ENCODE peak calls at places on chromosomes 11 and 22, in eight cellular contexts. One of them, this sample, is unnamed.

GRCh38 chr22:24930678-24931077 is 15.8 kb downstream of the LHFPL7 start:
- DNase-seq in astrocyte of the spinal cord: no peak
- DNase-seq in NB4: no peak
- DNase-seq in progenitor cell of endocrine pancreas: no peak
- DNase-seq in AG10803: no peak
- DNase-seq in AG09309: no peak
- DNase-seq in thoracic aorta: no peak
- DNase-seq in fibroblast of the aortic adventitia: no peak
- DNase-seq in this sample: no peak

GRCh38 chr11:66068923-66069714 is 953 bp upstream of the PACS1 start:
- DNase-seq in astrocyte of the spinal cord: peak
- DNase-seq in NB4: peak
- DNase-seq in progenitor cell of endocrine pancreas: no peak
- DNase-seq in AG10803: peak
- DNase-seq in AG09309: peak
- DNase-seq in thoracic aorta: peak
- DNase-seq in fibroblast of the aortic adventitia: peak
- DNase-seq in this sample: peak

GRCh38 chr22:32265882-32266767 is 11.0 kb upstream of the SLC5A4 start:
- DNase-seq in astrocyte of the spinal cord: peak
- DNase-seq in NB4: peak
- DNase-seq in progenitor cell of endocrine pancreas: peak
- DNase-seq in AG10803: peak
- DNase-seq in AG09309: peak
- DNase-seq in thoracic aorta: peak
- DNase-seq in fibroblast of the aortic adventitia: peak
- DNase-seq in this sample: peak

GRCh38 chr22:30537083-30537731 is 9.3 kb downstream of the SEC14L6 start:
- DNase-seq in astrocyte of the spinal cord: no peak
- DNase-seq in NB4: no peak
- DNase-seq in progenitor cell of endocrine pancreas: no peak
- DNase-seq in AG10803: no peak
- DNase-seq in AG09309: no peak
- DNase-seq in thoracic aorta: no peak
- DNase-seq in fibroblast of the aortic adventitia: no peak
- DNase-seq in this sample: no peak

GRCh38 chr11:16607675-16608644 is 130.5 kb upstream of the C11orf58 start:
- DNase-seq in astrocyte of the spinal cord: peak
- DNase-seq in NB4: no peak
- DNase-seq in progenitor cell of endocrine pancreas: no peak
- DNase-seq in AG10803: peak
- DNase-seq in AG09309: no peak
- DNase-seq in thoracic aorta: no peak
- DNase-seq in fibroblast of the aortic adventitia: no peak
- DNase-seq in this sample: peak

GRCh38 chr11:28756977-28757376 is 648.8 kb downstream of the METTL15 start:
- DNase-seq in astrocyte of the spinal cord: peak
- DNase-seq in NB4: no peak
- DNase-seq in progenitor cell of endocrine pancreas: no peak
- DNase-seq in AG10803: peak
- DNase-seq in AG09309: peak
- DNase-seq in thoracic aorta: no peak
- DNase-seq in fibroblast of the aortic adventitia: peak
- DNase-seq in this sample: no peak

GRCh38 chr22:31036671-31037550 is 44.2 kb upstream of the SMTN start:
- DNase-seq in astrocyte of the spinal cord: no peak
- DNase-seq in NB4: peak
- DNase-seq in progenitor cell of endocrine pancreas: no peak
- DNase-seq in AG10803: peak
- DNase-seq in AG09309: peak
- DNase-seq in thoracic aorta: no peak
- DNase-seq in fibroblast of the aortic adventitia: peak
- DNase-seq in this sample: no peak

GRCh38 chr11:30619767-30620166 is 33.6 kb upstream of the MPPED2 start:
- DNase-seq in astrocyte of the spinal cord: no peak
- DNase-seq in NB4: no peak
- DNase-seq in progenitor cell of endocrine pancreas: no peak
- DNase-seq in AG10803: no peak
- DNase-seq in AG09309: no peak
- DNase-seq in thoracic aorta: no peak
- DNase-seq in fibroblast of the aortic adventitia: no peak
- DNase-seq in this sample: no peak

GRCh38 chr11:35256296-35256695 is 117.3 kb downstream of the CD44 start:
- DNase-seq in astrocyte of the spinal cord: no peak
- DNase-seq in NB4: no peak
- DNase-seq in progenitor cell of endocrine pancreas: no peak
- DNase-seq in AG10803: no peak
- DNase-seq in AG09309: no peak
- DNase-seq in thoracic aorta: no peak
- DNase-seq in fibroblast of the aortic adventitia: peak
- DNase-seq in this sample: no peak

GRCh38 chr11:45208135-45208534 is 61.7 kb downstream of the PRDM11 start:
- DNase-seq in astrocyte of the spinal cord: no peak
- DNase-seq in NB4: no peak
- DNase-seq in progenitor cell of endocrine pancreas: no peak
- DNase-seq in AG10803: no peak
- DNase-seq in AG09309: no peak
- DNase-seq in thoracic aorta: no peak
- DNase-seq in fibroblast of the aortic adventitia: no peak
- DNase-seq in this sample: no peak

GRCh38 chr11:46277313-46277622 is 194 bp upstream of the CREB3L1 start:
- DNase-seq in astrocyte of the spinal cord: peak
- DNase-seq in NB4: no peak
- DNase-seq in progenitor cell of endocrine pancreas: no peak
- DNase-seq in AG10803: no peak
- DNase-seq in AG09309: no peak
- DNase-seq in thoracic aorta: no peak
- DNase-seq in fibroblast of the aortic adventitia: peak
- DNase-seq in this sample: no peak

GRCh38 chr11:47775240-47775869 is 8.2 kb upstream of the FNBP4 start:
- DNase-seq in astrocyte of the spinal cord: no peak
- DNase-seq in NB4: peak
- DNase-seq in progenitor cell of endocrine pancreas: no peak
- DNase-seq in AG10803: no peak
- DNase-seq in AG09309: no peak
- DNase-seq in thoracic aorta: no peak
- DNase-seq in fibroblast of the aortic adventitia: no peak
- DNase-seq in this sample: no peak

GRCh38 chr22:24423519-24424000 is 3.8 kb upstream of the ADORA2A start:
- DNase-seq in astrocyte of the spinal cord: no peak
- DNase-seq in NB4: peak
- DNase-seq in progenitor cell of endocrine pancreas: peak
- DNase-seq in AG10803: no peak
- DNase-seq in AG09309: no peak
- DNase-seq in thoracic aorta: no peak
- DNase-seq in fibroblast of the aortic adventitia: peak
- DNase-seq in this sample: peak

GRCh38 chr22:23862103-23862502 is 4.4 kb downstream of the SLC2A11 start:
- DNase-seq in astrocyte of the spinal cord: peak
- DNase-seq in NB4: peak
- DNase-seq in progenitor cell of endocrine pancreas: no peak
- DNase-seq in AG10803: peak
- DNase-seq in AG09309: no peak
- DNase-seq in thoracic aorta: no peak
- DNase-seq in fibroblast of the aortic adventitia: peak
- DNase-seq in this sample: peak

GRCh38 chr11:1437500-1437899 is 47.8 kb downstream of the BRSK2 start:
- DNase-seq in astrocyte of the spinal cord: peak
- DNase-seq in NB4: no peak
- DNase-seq in progenitor cell of endocrine pancreas: no peak
- DNase-seq in AG10803: peak
- DNase-seq in AG09309: peak
- DNase-seq in thoracic aorta: no peak
- DNase-seq in fibroblast of the aortic adventitia: peak
- DNase-seq in this sample: no peak

GRCh38 chr11:99316761-99317475 is 296.2 kb downstream of the CNTN5 start:
- DNase-seq in astrocyte of the spinal cord: peak
- DNase-seq in NB4: no peak
- DNase-seq in progenitor cell of endocrine pancreas: no peak
- DNase-seq in AG10803: peak
- DNase-seq in AG09309: no peak
- DNase-seq in thoracic aorta: no peak
- DNase-seq in fibroblast of the aortic adventitia: peak
- DNase-seq in this sample: no peak

GRCh38 chr11:104645276-104646018 is 252.8 kb downstream of the CASP12 start:
- DNase-seq in astrocyte of the spinal cord: no peak
- DNase-seq in NB4: no peak
- DNase-seq in progenitor cell of endocrine pancreas: no peak
- DNase-seq in AG10803: no peak
- DNase-seq in AG09309: no peak
- DNase-seq in thoracic aorta: no peak
- DNase-seq in fibroblast of the aortic adventitia: no peak
- DNase-seq in this sample: no peak

GRCh38 chr11:108873938-108874337 is 209.1 kb downstream of the DDX10 start:
- DNase-seq in astrocyte of the spinal cord: peak
- DNase-seq in NB4: no peak
- DNase-seq in progenitor cell of endocrine pancreas: no peak
- DNase-seq in AG10803: peak
- DNase-seq in AG09309: peak
- DNase-seq in thoracic aorta: no peak
- DNase-seq in fibroblast of the aortic adventitia: no peak
- DNase-seq in this sample: no peak

GRCh38 chr11:128506999-128507591 is 80.3 kb downstream of the ETS1 start:
- DNase-seq in astrocyte of the spinal cord: peak
- DNase-seq in NB4: no peak
- DNase-seq in progenitor cell of endocrine pancreas: no peak
- DNase-seq in AG10803: peak
- DNase-seq in AG09309: peak
- DNase-seq in thoracic aorta: peak
- DNase-seq in fibroblast of the aortic adventitia: peak
- DNase-seq in this sample: no peak

GRCh38 chr11:134749040-134749586 is 337.1 kb upstream of the B3GAT1 start:
- DNase-seq in astrocyte of the spinal cord: no peak
- DNase-seq in NB4: no peak
- DNase-seq in progenitor cell of endocrine pancreas: peak
- DNase-seq in AG10803: no peak
- DNase-seq in AG09309: no peak
- DNase-seq in thoracic aorta: no peak
- DNase-seq in fibroblast of the aortic adventitia: no peak
- DNase-seq in this sample: no peak

GRCh38 chr11:119368121-119369034 is 13.1 kb downstream of the USP2 start:
- DNase-seq in astrocyte of the spinal cord: no peak
- DNase-seq in NB4: peak
- DNase-seq in progenitor cell of endocrine pancreas: no peak
- DNase-seq in AG10803: no peak
- DNase-seq in AG09309: no peak
- DNase-seq in thoracic aorta: no peak
- DNase-seq in fibroblast of the aortic adventitia: peak
- DNase-seq in this sample: no peak

GRCh38 chr22:43514476-43515157 is 102.8 kb downstream of the MPPED1 start:
- DNase-seq in astrocyte of the spinal cord: no peak
- DNase-seq in NB4: no peak
- DNase-seq in progenitor cell of endocrine pancreas: no peak
- DNase-seq in AG10803: no peak
- DNase-seq in AG09309: no peak
- DNase-seq in thoracic aorta: no peak
- DNase-seq in fibroblast of the aortic adventitia: no peak
- DNase-seq in this sample: no peak

GRCh38 chr22:43515411-43515810 is 103.6 kb downstream of the MPPED1 start:
- DNase-seq in astrocyte of the spinal cord: no peak
- DNase-seq in NB4: no peak
- DNase-seq in progenitor cell of endocrine pancreas: no peak
- DNase-seq in AG10803: no peak
- DNase-seq in AG09309: no peak
- DNase-seq in thoracic aorta: no peak
- DNase-seq in fibroblast of the aortic adventitia: no peak
- DNase-seq in this sample: no peak

GRCh38 chr22:43516386-43516785 is 104.6 kb downstream of the MPPED1 start:
- DNase-seq in astrocyte of the spinal cord: no peak
- DNase-seq in NB4: no peak
- DNase-seq in progenitor cell of endocrine pancreas: no peak
- DNase-seq in AG10803: no peak
- DNase-seq in AG09309: no peak
- DNase-seq in thoracic aorta: no peak
- DNase-seq in fibroblast of the aortic adventitia: no peak
- DNase-seq in this sample: no peak

GRCh38 chr22:43516996-43517635 is 105.3 kb downstream of the MPPED1 start:
- DNase-seq in astrocyte of the spinal cord: no peak
- DNase-seq in NB4: no peak
- DNase-seq in progenitor cell of endocrine pancreas: no peak
- DNase-seq in AG10803: no peak
- DNase-seq in AG09309: no peak
- DNase-seq in thoracic aorta: no peak
- DNase-seq in fibroblast of the aortic adventitia: no peak
- DNase-seq in this sample: no peak

GRCh38 chr22:43515902-43516301 is 104.1 kb downstream of the MPPED1 start:
- DNase-seq in astrocyte of the spinal cord: no peak
- DNase-seq in NB4: no peak
- DNase-seq in progenitor cell of endocrine pancreas: no peak
- DNase-seq in AG10803: no peak
- DNase-seq in AG09309: no peak
- DNase-seq in thoracic aorta: no peak
- DNase-seq in fibroblast of the aortic adventitia: no peak
- DNase-seq in this sample: no peak
- TF ChIP-seq CTCF in astrocyte of the spinal cord: no peak
- TF ChIP-seq CTCF in NB4: no peak
- TF ChIP-seq CTCF in progenitor cell of endocrine pancreas: no peak
- TF ChIP-seq CTCF in AG10803: no peak
- TF ChIP-seq CTCF in AG09309: no peak
- TF ChIP-seq CTCF in thoracic aorta: no peak
- TF ChIP-seq CTCF in fibroblast of the aortic adventitia: no peak
- TF ChIP-seq CTCF in this sample: no peak

GRCh38 chr11:9758676-9759518 is 95.0 kb downstream of the SWAP70 start:
- DNase-seq in astrocyte of the spinal cord: peak
- DNase-seq in NB4: peak
- DNase-seq in progenitor cell of endocrine pancreas: peak
- DNase-seq in AG10803: peak
- DNase-seq in AG09309: no peak
- DNase-seq in thoracic aorta: peak
- DNase-seq in fibroblast of the aortic adventitia: peak
- DNase-seq in this sample: peak
- TF ChIP-seq CTCF in astrocyte of the spinal cord: peak
- TF ChIP-seq CTCF in NB4: no peak
- TF ChIP-seq CTCF in progenitor cell of endocrine pancreas: no peak
- TF ChIP-seq CTCF in AG10803: peak
- TF ChIP-seq CTCF in AG09309: peak
- TF ChIP-seq CTCF in thoracic aorta: no peak
- TF ChIP-seq CTCF in fibroblast of the aortic adventitia: peak
- TF ChIP-seq CTCF in this sample: no peak

DNA sequence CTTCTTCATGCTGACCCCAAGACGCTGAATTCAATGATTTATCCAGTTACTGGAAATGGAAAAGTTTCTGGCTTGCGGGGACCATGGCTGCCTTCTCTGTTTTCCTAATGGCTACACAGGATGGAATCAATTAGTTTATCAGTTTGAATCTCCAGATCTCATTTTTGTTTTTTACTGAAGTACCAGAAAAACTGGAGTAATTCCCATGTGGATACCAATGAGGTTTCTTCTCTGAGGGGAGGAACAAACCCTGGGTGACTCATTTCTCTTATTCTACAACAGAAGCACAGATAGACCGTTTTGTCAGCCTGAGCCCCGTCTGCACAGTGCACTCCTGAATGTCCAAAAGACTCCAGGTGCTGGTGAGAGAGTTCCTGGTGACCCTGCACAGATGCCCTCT is 3.4 kb downstream of the ZNF195 start:
- DNase-seq in astrocyte of the spinal cord: peak
- DNase-seq in NB4: peak
- DNase-seq in progenitor cell of endocrine pancreas: no peak
- DNase-seq in AG10803: peak
- DNase-seq in AG09309: no peak
- DNase-seq in thoracic aorta: no peak
- DNase-seq in fibroblast of the aortic adventitia: peak
- DNase-seq in this sample: no peak
- TF ChIP-seq CTCF in astrocyte of the spinal cord: no peak
- TF ChIP-seq CTCF in NB4: no peak
- TF ChIP-seq CTCF in progenitor cell of endocrine pancreas: no peak
- TF ChIP-seq CTCF in AG10803: no peak
- TF ChIP-seq CTCF in AG09309: no peak
- TF ChIP-seq CTCF in thoracic aorta: no peak
- TF ChIP-seq CTCF in fibroblast of the aortic adventitia: no peak
- TF ChIP-seq CTCF in this sample: no peak

GRCh38 chr11:130359419-130359818 is 44.7 kb upstream of the ZBTB44 start:
- DNase-seq in astrocyte of the spinal cord: no peak
- DNase-seq in NB4: peak
- DNase-seq in progenitor cell of endocrine pancreas: no peak
- DNase-seq in AG10803: no peak
- DNase-seq in AG09309: no peak
- DNase-seq in thoracic aorta: no peak
- DNase-seq in fibroblast of the aortic adventitia: no peak
- DNase-seq in this sample: no peak
- TF ChIP-seq CTCF in astrocyte of the spinal cord: no peak
- TF ChIP-seq CTCF in NB4: no peak
- TF ChIP-seq CTCF in progenitor cell of endocrine pancreas: no peak
- TF ChIP-seq CTCF in AG10803: no peak
- TF ChIP-seq CTCF in AG09309: no peak
- TF ChIP-seq CTCF in thoracic aorta: no peak
- TF ChIP-seq CTCF in fibroblast of the aortic adventitia: no peak
- TF ChIP-seq CTCF in this sample: no peak